ENCODE peak calls at places on chromosomes 6 and 20, in four cellular contexts. I is IMR-90, J is H9, R is H1. L is an unnamed sample.

GRCh38 chr6:156513504-156513903 is 263.7 kb upstream of the ARID1B start:
- DNase-seq in I (no peak), R (no peak), J (no peak), L (no peak)

GRCh38 chr20:36847710-36848040 is 28.3 kb upstream of the TLDC2 start:
- DNase-seq in I (peak; percentile 41), J (no peak), R (no peak), L (no peak)

GRCh38 chr6:35294308-35294945 is 3.2 kb upstream of the DEF6 start:
- DNase-seq in R (no peak), I (peak; percentile 38), J (peak; percentile 73), L (peak; percentile 72)

GRCh38 chr6:52361945-52362442 is at the start of gene PAQR8:
- DNase-seq in J (peak; percentile 45), I (peak; percentile 51), R (no peak), L (peak; percentile 37)

GRCh38 chr6:96836579-96837137 is 619 bp downstream of the GPR63 start:
- DNase-seq in I (peak; percentile 4), R (no peak), J (no peak), L (peak; percentile 62)

GRCh38 chr6:142400495-142400894 is 98.7 kb downstream of the ADGRG6 start:
- DNase-seq in I (peak; percentile 79), R (no peak), J (no peak), L (peak; percentile 66)

GRCh38 chr6:150549577-150550184 is 50.0 kb upstream of the PLEKHG1 start:
- DNase-seq in I (no peak), J (no peak), R (no peak), L (no peak)

GRCh38 chr6:18551228-18551627 is 164.1 kb downstream of the RNF144B start:
- DNase-seq in R (no peak), J (no peak), I (peak; percentile 72), L (no peak)

GRCh38 chr20:54746796-54747195 is 271.4 kb downstream of the DOK5 start:
- DNase-seq in R (no peak), I (no peak), J (no peak), L (no peak)

GRCh38 chr20:54744097-54744496 is 268.7 kb downstream of the DOK5 start:
- DNase-seq in R (no peak), J (no peak), I (no peak), L (no peak)

GRCh38 chr20:54742193-54742592 is 266.8 kb downstream of the DOK5 start:
- DNase-seq in R (no peak), J (no peak), I (no peak), L (no peak)

DNA sequence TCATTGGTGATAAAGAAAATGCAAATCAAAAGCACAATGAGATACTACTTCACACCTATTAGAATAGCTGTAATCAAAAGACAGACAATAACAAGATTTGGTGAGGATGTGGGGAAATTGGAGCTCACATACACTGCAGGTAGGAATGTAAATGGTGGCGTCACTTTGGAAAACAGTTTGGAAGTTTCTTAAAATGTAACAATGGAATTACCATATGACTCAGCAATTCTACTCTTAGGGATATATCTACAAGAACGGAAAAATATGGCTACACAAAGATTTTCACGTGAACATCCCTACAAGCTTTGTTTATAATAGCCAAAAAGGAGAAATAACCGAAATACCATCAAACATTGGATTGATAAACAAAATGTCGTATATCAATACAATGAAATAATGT is 270.4 kb downstream of the DOK5 start:
- DNase-seq in I (no peak), R (no peak), J (no peak), L (peak; percentile 2)
- H3K56ac ChIP-seq in I (no peak overlapping the region), R (no peak overlapping the region), J (no peak overlapping the region), L (no peak overlapping the region)

GRCh38 chr20:49853640-49854039 is 41.0 kb downstream of the SLC9A8 start:
- DNase-seq in R (no peak), J (peak; percentile 64), I (peak; percentile 86), L (peak; percentile 86)

GRCh38 chr20:49852522-49853055 is 40.0 kb downstream of the SLC9A8 start:
- DNase-seq in J (no peak), I (no peak), R (no peak), L (no peak)

GRCh38 chr20:49851991-49852390 is 39.4 kb downstream of the SLC9A8 start:
- DNase-seq in J (no peak), I (no peak), R (no peak), L (no peak)

GRCh38 chr20:49851234-49851755 is 38.7 kb downstream of the SLC9A8 start:
- DNase-seq in J (no peak), R (no peak), I (no peak), L (no peak)

DNA sequence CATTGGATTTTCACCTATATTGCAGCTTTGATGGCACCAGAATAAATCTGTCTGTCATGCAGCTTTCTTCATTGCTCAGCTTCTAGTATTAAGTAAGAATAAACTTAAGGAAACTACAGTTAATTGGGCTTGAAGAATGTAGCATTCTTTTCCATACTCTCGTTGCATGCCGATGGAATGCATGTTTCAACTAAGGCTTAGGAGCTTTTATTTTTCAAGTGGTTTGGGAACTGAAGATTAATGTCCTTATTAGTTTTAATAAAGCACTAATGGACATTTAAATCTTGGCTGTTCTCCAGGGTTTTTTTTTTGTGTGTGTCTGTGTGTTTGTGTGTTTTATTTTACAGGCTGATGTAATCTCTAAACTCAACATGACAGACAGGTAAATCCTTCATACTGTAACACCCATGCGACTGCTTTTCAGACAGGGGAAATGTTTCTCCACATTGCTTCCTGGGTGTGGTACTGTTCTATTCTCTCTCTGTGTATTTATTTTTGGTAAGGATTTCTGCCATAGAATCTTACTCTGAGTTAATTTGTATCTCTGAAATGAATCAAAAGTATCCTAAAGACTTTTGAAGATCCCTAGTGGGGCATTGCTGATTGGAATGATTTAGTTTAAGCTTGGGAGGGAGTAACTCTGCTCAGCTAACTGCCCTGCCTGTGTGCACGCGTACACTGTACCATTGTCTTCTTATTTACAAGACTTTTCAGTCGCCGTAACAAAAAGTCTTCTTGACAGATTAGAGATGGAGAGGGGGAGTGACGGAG is 38.0 kb downstream of the SLC9A8 start:
- DNase-seq in I (no peak), J (no peak), R (no peak), L (no peak)
- H3K9ac ChIP-seq in I (no peak overlapping the region), J (no peak overlapping the region), R (no peak overlapping the region), L (no peak overlapping the region)

GRCh38 chr6:129605095-129605494 is 104.9 kb downstream of the ARHGAP18 start:
- DNase-seq in I (no peak), R (no peak), J (no peak), L (no peak)
- H3K56ac ChIP-seq in I (no peak overlapping the region), R (no peak overlapping the region), J (no peak overlapping the region), L (no peak overlapping the region)

GRCh38 chr6:43286995-43287716 is 10.9 kb upstream of the SLC22A7 start:
- DNase-seq in I (no peak), R (no peak), J (peak; percentile 74), L (peak; percentile 63)

GRCh38 chr6:43285415-43285814 is 12.6 kb upstream of the SLC22A7 start:
- DNase-seq in I (no peak), J (no peak), R (no peak), L (no peak)

GRCh38 chr6:43286456-43286994 is 11.5 kb upstream of the SLC22A7 start:
- DNase-seq in I (no peak), J (no peak), R (no peak), L (no peak)

GRCh38 chr6:43284986-43285385 is 13.1 kb upstream of the SLC22A7 start:
- DNase-seq in I (no peak), J (no peak), R (no peak), L (no peak)

GRCh38 chr6:43285832-43286231 is 12.2 kb upstream of the SLC22A7 start:
- DNase-seq in J (no peak), I (no peak), R (no peak), L (no peak)
- H3K9ac ChIP-seq in J (no peak overlapping the region), I (no peak overlapping the region), R (no peak overlapping the region), L (no peak overlapping the region)

GRCh38 chr6:110720066-110720465 is 95.2 kb downstream of the CDK19 start:
- DNase-seq in I (no peak), J (no peak), R (no peak), L (no peak)
- H3K56ac ChIP-seq in I (no peak overlapping the region), J (no peak overlapping the region), R (no peak overlapping the region), L (no peak overlapping the region)

GRCh38 chr6:168012431-168013249 is 15.2 kb downstream of the KIF25 start:
- DNase-seq in R (no peak), I (no peak), J (no peak), L (no peak)
- H3K9ac ChIP-seq in R (no peak overlapping the region), I (no peak overlapping the region), J (no peak overlapping the region), L (no peak overlapping the region)

GRCh38 chr6:170067257-170067656 is 223.6 kb downstream of the DLL1 start:
- DNase-seq in I (no peak), R (no peak), J (no peak), L (no peak)

GRCh38 chr6:170063851-170064617 is 226.8 kb downstream of the DLL1 start:
- DNase-seq in I (no peak), J (no peak), R (no peak), L (peak; percentile 11)

GRCh38 chr6:170067923-170068360 is 222.9 kb downstream of the DLL1 start:
- DNase-seq in R (no peak), J (no peak), I (no peak), L (no peak)

GRCh38 chr6:170068496-170068895 is 222.4 kb downstream of the DLL1 start:
- DNase-seq in I (no peak), J (no peak), R (no peak), L (no peak)

GRCh38 chr6:170066679-170067078 is 224.2 kb downstream of the DLL1 start:
- DNase-seq in I (no peak), R (no peak), J (no peak), L (no peak)
- H3K56ac ChIP-seq in I (no peak overlapping the region), R (no peak overlapping the region), J (no peak overlapping the region), L (no peak overlapping the region)

L was measured in mesendoderm.